ENCODE peak calls at places on chromosomes 6 and 20, in five cellular contexts. F is heart right ventricle; E is activated naive CD8-positive, alpha-beta T cell treated with anti-CD3 and anti-CD28 coated beads, Interleukin-2, amount 50 U/mL, for 24 hours; R is heart left ventricle; P is stimulated activated naive CD8-positive, alpha-beta T cell treated with anti-CD3 and anti-CD28 coated beads, Interleukin-15, amount 100 ng/mL, for 72 hours. G is an unnamed sample.
A peak's percentile ranks its signal among the peaks of the same experiment; 100 is the strongest.

GRCh38 chr6:15631380-15631913 is 31.4 kb downstream of the DTNBP1 start:
- ATAC-seq in F (no peak), E (no peak), R (no peak), P (no peak), G (no peak)

GRCh38 chr20:3763691-3764601 is 3.6 kb downstream of the ADISSP start:
- ATAC-seq in F (no peak), E (no peak), R (no peak), P (no peak), G (no peak)

GRCh38 chr20:19975901-19976300 is 41.3 kb upstream of the NAA20 start:
- ATAC-seq in F (no peak), E (no peak), R (no peak), P (no peak), G (no peak)

GRCh38 chr6:131643855-131644460 is 6.9 kb downstream of the ENPP3 start:
- ATAC-seq in F (no peak), E (no peak), R (no peak), P (no peak), G (no peak)

GRCh38 chr6:44063561-44064059 is 63.6 kb downstream of the MRPL14 start:
- ATAC-seq in F (no peak), E (no peak), R (no peak), P (no peak), G (no peak)

GRCh38 chr6:21164768-21165326 is 428.7 kb upstream of the SOX4 start:
- ATAC-seq in F (no peak), E (no peak), R (no peak), P (peak; percentile 69), G (peak; percentile 38)

GRCh38 chr6:162963861-162964260 is 236.1 kb downstream of the PACRG start:
- ATAC-seq in F (no peak), E (no peak), R (no peak), P (no peak), G (no peak)

GRCh38 chr20:45322952-45323383 is 14.9 kb upstream of the MATN4 start:
- ATAC-seq in F (peak; percentile 76), E (no peak), R (peak; percentile 78), P (no peak), G (no peak)

GRCh38 chr20:6845141-6845540 is 77.7 kb downstream of the BMP2 start:
- ATAC-seq in F (no peak), E (no peak), R (no peak), P (no peak), G (no peak)

GRCh38 chr6:42929088-42929927 is at the start of gene CNPY3:
- ATAC-seq in F (peak; percentile 96), E (peak; percentile 88), R (peak; percentile 96), P (peak; percentile 90), G (peak; percentile 89)

GRCh38 chr20:17951323-17951722 is 17.3 kb downstream of the SNX5 start:
- ATAC-seq in F (no peak), E (no peak), R (no peak), P (no peak), G (no peak)

GRCh38 chr6:69022991-69023390 is 387.9 kb downstream of the ADGRB3 start:
- ATAC-seq in F (no peak), E (no peak), R (no peak), P (no peak), G (no peak)

GRCh38 chr20:59584278-59584925 is 19.9 kb upstream of the PHACTR3 start:
- ATAC-seq in F (no peak), E (no peak), R (peak; percentile 6), P (no peak), G (no peak)

GRCh38 chr6:123715243-123715863 is 78.6 kb upstream of the TRDN start:
- ATAC-seq in F (peak; percentile 47), E (no peak), R (peak; percentile 46), P (no peak), G (no peak)

GRCh38 chr6:148846778-148847761 is 100.2 kb downstream of the UST start:
- ATAC-seq in F (no peak), E (no peak), R (no peak), P (no peak), G (peak; percentile 90)

GRCh38 chr20:62651285-62652021 is 9.2 kb downstream of the SLCO4A1 start:
- ATAC-seq in F (peak; percentile 10), E (peak; percentile 68), R (no peak), P (peak; percentile 87), G (peak; percentile 70)

GRCh38 chr6:110395221-110395620 is 20.2 kb downstream of the DDO start:
- ATAC-seq in F (no peak), E (no peak), R (no peak), P (no peak), G (no peak)

GRCh38 chr20:57782631-57783041 is 72.8 kb upstream of the PMEPA1 start:
- ATAC-seq in F (no peak), E (no peak), R (no peak), P (no peak), G (no peak)

GRCh38 chr6:110491644-110492317 is 15.4 kb upstream of the SLC22A16 start:
- ATAC-seq in F (no peak), E (no peak), R (no peak), P (peak; percentile 62), G (peak; percentile 63)

GRCh38 chr6:45982280-45983036 is 33.2 kb downstream of the CLIC5 start:
- ATAC-seq in F (no peak), E (no peak), R (no peak), P (no peak), G (no peak)

GRCh38 chr20:11249239-11249638 is 575.4 kb upstream of the JAG1 start:
- ATAC-seq in F (no peak), E (no peak), R (no peak), P (no peak), G (no peak)

GRCh38 chr6:89120371-89120770 is 2.5 kb upstream of the SRSF12 start:
- ATAC-seq in F (no peak), E (no peak), R (no peak), P (no peak), G (no peak)

GRCh38 chr20:7161690-7162089 is 394.2 kb downstream of the BMP2 start:
- ATAC-seq in F (no peak), E (no peak), R (no peak), P (no peak), G (no peak)

GRCh38 chr6:46963039-46963438 is 41.3 kb upstream of the ADGRF5 start:
- ATAC-seq in F (no peak), E (no peak), R (no peak), P (no peak), G (no peak)

GRCh38 chr6:111573118-111573883 is 32.4 kb downstream of the TRAF3IP2 start:
- ATAC-seq in F (peak; percentile 25), E (no peak), R (no peak), P (no peak), G (no peak)

GRCh38 chr6:36286858-36287257 is 17.0 kb downstream of the PNPLA1 start:
- ATAC-seq in F (no peak), E (no peak), R (no peak), P (no peak), G (no peak)